ENCODE peak calls at places on chromosomes 11 and 22, in seven cellular contexts. Y is stimulated activated naive B cell treated with anti-CD40 and anti-IgM and Interleukin-4, amounts not matched to agents 10 μg/mL and 1 μg/mL and 100 μg/mL, for 72 hours; Q is glutamatergic neuron; T is dermis microvascular lymphatic vessel endothelial cell; K is stimulated activated naive CD8-positive, alpha-beta T cell treated with anti-CD3 and anti-CD28 coated beads, Interleukin-15, amount 100 ng/mL, for 72 hours; A is HFFc6; H is NCI-H1930. L is an unnamed sample.

GRCh38 chr11:102791271-102792036 is 6.5 kb downstream of the MMP1 start:
- DNase-seq in Y (no peak), H (no peak), K (no peak), A (peak; percentile 18), T (no peak), Q (no peak), L (no peak)

GRCh38 chr11:1278766-1279673 is 30.4 kb downstream of the TOLLIP start:
- DNase-seq in K (no peak), Q (no peak), A (no peak), T (no peak), Y (no peak), H (no peak), L (no peak)

GRCh38 chr22:36641902-36642640 is 61.5 kb downstream of the CACNG2 start:
- DNase-seq in A (peak; percentile 5), Y (peak; percentile 44), Q (no peak), H (no peak), K (no peak), T (no peak), L (no peak)

GRCh38 chr11:76620471-76620870 is 50.1 kb downstream of the LRRC32 start:
- DNase-seq in Q (no peak), Y (no peak), K (no peak), H (no peak), T (no peak), A (peak; percentile 86), L (no peak)

GRCh38 chr22:19402642-19403191 is 28.8 kb downstream of the HIRA start:
- DNase-seq in H (no peak), K (no peak), T (no peak), Y (no peak), Q (no peak), A (no peak), L (no peak)

GRCh38 chr11:118621071-118621815 is 13.8 kb downstream of the PHLDB1 start:
- DNase-seq in Y (no peak), T (peak; percentile 90), A (peak; percentile 82), K (no peak), Q (peak; percentile 91), H (peak; percentile 73), L (peak; percentile 91)

GRCh38 chr11:118699508-118700220 is 20.2 kb upstream of the TREH start:
- DNase-seq in A (no peak), K (no peak), H (no peak), Y (no peak), Q (no peak), T (no peak), L (no peak)

GRCh38 chr11:84130646-84131427 is 844.7 kb upstream of the CCDC90B start:
- DNase-seq in Q (no peak), H (no peak), T (no peak), K (no peak), A (no peak), Y (no peak), L (no peak)

GRCh38 chr11:114302663-114303062 is 6.5 kb downstream of the NNMT start:
- DNase-seq in K (no peak), T (no peak), Y (no peak), Q (no peak), H (no peak), A (no peak), L (no peak)

GRCh38 chr11:134393638-134394037 is 18.4 kb downstream of the B3GAT1 start:
- DNase-seq in K (no peak), H (no peak), Q (peak; percentile 74), A (no peak), T (no peak), Y (no peak), L (no peak)

GRCh38 chr11:105054723-105055492 is 9.8 kb upstream of the CARD16 start:
- DNase-seq in T (no peak), K (no peak), Y (no peak), Q (no peak), H (no peak), A (no peak), L (no peak)

GRCh38 chr22:45742866-45743450 is 71.3 kb downstream of the ATXN10 start:
- DNase-seq in Q (no peak), T (no peak), Y (no peak), H (no peak), K (no peak), A (no peak), L (peak; percentile 76)

GRCh38 chr11:76803023-76803422 is 19.9 kb downstream of the TSKU start:
- DNase-seq in T (no peak), A (no peak), H (no peak), Y (no peak), K (no peak), Q (no peak), L (no peak)

GRCh38 chr11:108218455-108218854 is 4.0 kb downstream of the NPAT start:
- DNase-seq in Y (no peak), T (no peak), H (no peak), A (no peak), Q (no peak), K (no peak), L (no peak)